ENCODE peak calls at places on chromosomes 12 and 14, in eight cellular contexts. Z is GM23248, J is heart right ventricle, M is cardiac muscle cell, S is GM23338, I is SJSA1, V is lower lobe of right lung, E is osteoblast. O is an unnamed sample. For H3K4me1, the result is how much of the 10 kb centered on the place peaks cover.

GRCh38 chr12:530308-530707 is 70.6 kb downstream of the B4GALNT3 start:
- DNase-seq in Z (peak), J (no peak), M (no peak), S (no peak), I (no peak), V (no peak), E (peak), O (peak)

GRCh38 chr12:120581998-120582397 is 796 bp upstream of the POP5 start:
- DNase-seq in Z (peak), J (no peak), M (no peak), S (no peak), I (no peak), V (no peak), E (no peak), O (no peak)

GRCh38 chr14:91280129-91280528 is 35.6 kb upstream of the GPR68 start:
- DNase-seq in Z (no peak), J (no peak), M (no peak), S (no peak), I (no peak), V (no peak), E (no peak), O (no peak)

GRCh38 chr14:48723841-48724495 is 862.2 kb downstream of the RPS29 start:
- DNase-seq in Z (no peak), J (no peak), M (no peak), S (no peak), I (no peak), V (no peak), E (no peak), O (no peak)

GRCh38 chr12:15151141-15152091 is 69.8 kb downstream of the RERG start:
- DNase-seq in Z (peak), J (peak), M (peak), S (peak), I (no peak), V (no peak), E (no peak), O (peak)

GRCh38 chr12:69497308-69498026 is 27.3 kb downstream of the FRS2 start:
- DNase-seq in Z (peak), J (no peak), M (no peak), S (no peak), I (no peak), V (no peak), E (no peak), O (no peak)

GRCh38 chr12:80813820-80814219 is 97.1 kb downstream of the MYF5 start:
- DNase-seq in Z (no peak), J (no peak), M (no peak), S (no peak), I (no peak), V (no peak), E (no peak), O (no peak)

GRCh38 chr12:122393822-122394221 is 28.6 kb downstream of the CLIP1 start:
- DNase-seq in Z (no peak), J (no peak), M (no peak), S (no peak), I (no peak), V (no peak), E (no peak), O (no peak)

GRCh38 chr14:34926552-34926951 is 51.4 kb upstream of the BAZ1A start:
- DNase-seq in Z (peak), J (no peak), M (no peak), S (no peak), I (no peak), V (no peak), E (peak), O (peak)

GRCh38 chr14:50560929-50561280 is 960 bp downstream of the ATL1 start:
- DNase-seq in Z (peak), J (peak), M (peak), S (peak), I (peak), V (peak), E (no peak), O (peak)

GRCh38 chr14:61644185-61644584 is 51.1 kb upstream of the HIF1A start:
- DNase-seq in Z (no peak), J (no peak), M (no peak), S (no peak), I (no peak), V (no peak), E (no peak), O (no peak)

GRCh38 chr12:76422878-76423438 is 74.7 kb upstream of the BBS10 start:
- DNase-seq in Z (peak), J (no peak), M (no peak), S (no peak), I (no peak), V (no peak), E (no peak), O (peak)

GRCh38 chr14:55581011-55581806 is 1.2 kb downstream of the KTN1 start:
- DNase-seq in Z (peak), J (peak), M (peak), S (peak), I (peak), V (peak), E (peak), O (no peak)

GRCh38 chr14:56659361-56659760 is 79.8 kb downstream of the TMEM260 start:
- DNase-seq in Z (no peak), J (no peak), M (peak), S (peak), I (no peak), V (no peak), E (no peak), O (no peak)

GRCh38 chr12:63420206-63420644 is 248.1 kb downstream of the DPY19L2 start:
- DNase-seq in Z (peak), J (peak), M (peak), S (peak), I (peak), V (no peak), E (no peak), O (peak)

GRCh38 chr14:72613196-72613974 is 280.5 kb downstream of the DPF3 start:
- DNase-seq in Z (peak), J (peak), M (peak), S (no peak), I (peak), V (no peak), E (peak), O (no peak)

GRCh38 chr12:31016057-31016456 is 57.6 kb upstream of the DDX11 start:
- DNase-seq in Z (no peak), J (no peak), M (no peak), S (no peak), I (no peak), V (no peak), E (no peak), O (no peak)

GRCh38 chr12:7081037-7081436 is 11.2 kb downstream of the C1R start:
- DNase-seq in Z (no peak), J (no peak), M (no peak), S (no peak), I (no peak), V (no peak), E (no peak), O (no peak)

GRCh38 chr12:59657266-59657665 is 61.4 kb downstream of the SLC16A7 start:
- DNase-seq in Z (peak), J (no peak), M (no peak), S (no peak), I (no peak), V (no peak), E (no peak), O (peak)

GRCh38 chr14:32980178-32980886 is 41.7 kb downstream of the NPAS3 start:
- DNase-seq in Z (no peak), J (no peak), M (no peak), S (no peak), I (no peak), V (no peak), E (no peak), O (no peak)

GRCh38 chr12:103877934-103878510 is 37.0 kb upstream of the NT5DC3 start:
- DNase-seq in Z (peak), J (peak), M (peak), S (peak), I (peak), V (no peak), E (peak), O (peak)

GRCh38 chr14:78486081-78486480 is 315.9 kb downstream of the NRXN3 start:
- DNase-seq in Z (no peak), J (no peak), M (no peak), S (peak), I (no peak), V (no peak), E (no peak), O (no peak)

GRCh38 chr12:49108958-49109404 is 1.7 kb downstream of the LMBR1L start:
- DNase-seq in Z (peak), J (peak), M (no peak), S (no peak), I (no peak), V (peak), E (peak), O (no peak)
- H3K4me1 ChIP-seq in Z (under half), J (half or more), M (under half), S (under half), I (under half), V (half or more), E (under half), O (under half)

GRCh38 chr12:71011261-71011660 is 90.7 kb upstream of the PTPRR start:
- DNase-seq in Z (peak), J (no peak), M (no peak), S (no peak), I (no peak), V (no peak), E (peak), O (peak)
- H3K27ac ChIP-seq in Z (no peak), J (no peak), M (no peak), S (no peak), I (no peak), V (no peak), E (no peak), O (no peak)

GRCh38 chr12:106255952-106256351 is 8.1 kb upstream of the CKAP4 start:
- DNase-seq in Z (no peak), J (no peak), M (no peak), S (no peak), I (no peak), V (no peak), E (no peak), O (no peak)
- H3K4me1 ChIP-seq in Z (under half), J (under half), M (under half), S (under half), I (under half), V (under half), E (under half), O (under half)

GRCh38 chr12:24759155-24759554 is 189.7 kb downstream of the BCAT1 start:
- DNase-seq in Z (peak), J (no peak), M (no peak), S (no peak), I (peak), V (no peak), E (peak), O (no peak)
- H3K27ac ChIP-seq in Z (no peak), J (no peak), M (no peak), S (no peak), I (no peak), V (no peak), E (no peak), O (no peak)

DNA sequence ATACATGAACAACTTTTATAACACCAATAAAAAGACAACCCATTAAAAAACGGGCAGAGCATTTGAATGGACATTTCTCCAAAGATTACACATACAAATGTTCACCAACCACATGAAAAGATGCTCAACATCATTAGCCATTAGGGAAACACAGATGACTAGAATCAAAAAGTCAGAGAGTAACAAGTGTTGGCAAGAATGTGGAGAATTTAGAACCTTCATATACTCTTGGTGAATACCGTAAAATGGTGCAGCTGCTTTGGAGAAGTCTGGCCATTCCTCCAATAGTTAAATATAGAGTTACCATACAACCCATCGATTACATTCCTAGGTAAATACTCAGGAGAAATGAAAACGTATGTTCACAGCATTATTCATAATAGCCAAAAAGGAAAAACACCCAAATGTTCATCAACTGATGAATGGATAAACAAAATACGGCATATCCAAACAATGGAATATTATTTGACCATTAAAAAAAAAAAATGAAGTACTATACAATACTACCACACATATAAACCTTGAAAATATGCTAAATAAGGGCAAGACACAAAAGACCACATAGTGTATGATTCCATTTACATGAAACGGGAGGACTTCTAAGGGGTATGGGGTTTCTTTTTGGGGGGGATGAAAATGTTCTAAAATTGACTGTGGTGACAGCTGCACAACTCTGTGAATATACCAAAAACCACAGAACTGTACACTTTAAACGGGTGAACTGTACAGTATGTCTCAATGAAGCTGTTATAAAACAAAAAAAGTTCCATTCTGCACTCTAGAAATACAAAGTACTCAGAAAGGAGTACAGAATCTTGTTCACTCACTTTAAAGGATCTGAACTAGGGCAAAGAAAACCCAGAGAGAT is 3.2 kb downstream of the CORO1C start:
- DNase-seq in Z (no peak), J (no peak), M (no peak), S (no peak), I (no peak), V (no peak), E (no peak), O (no peak)
- H3K4me1 ChIP-seq in Z (half or more), J (half or more), M (under half), S (under half), I (half or more), V (half or more), E (half or more), O (under half)

GRCh38 chr12:96434107-96434506 is 33.9 kb upstream of the CDK17 start:
- DNase-seq in Z (peak), J (no peak), M (no peak), S (no peak), I (peak), V (no peak), E (peak), O (peak)
- H3K27ac ChIP-seq in Z (peak), J (no peak), M (no peak), S (no peak), I (peak), V (no peak), E (peak), O (no peak)

GRCh38 chr14:104392001-104392395 is 187.6 kb upstream of the C14orf180 start:
- DNase-seq in Z (no peak), J (no peak), M (no peak), S (no peak), I (no peak), V (no peak), E (peak), O (no peak)
- H3K4me1 ChIP-seq in Z (under half), J (half or more), M (under half), S (under half), I (under half), V (under half), E (under half), O (under half)

GRCh38 chr14:64463198-64463597 is 2.1 kb upstream of the AKAP5 start:
- DNase-seq in Z (no peak), J (no peak), M (no peak), S (no peak), I (no peak), V (no peak), E (no peak), O (no peak)

GRCh38 chr14:64463873-64464272 is 1.4 kb upstream of the AKAP5 start:
- DNase-seq in Z (no peak), J (no peak), M (no peak), S (no peak), I (no peak), V (no peak), E (no peak), O (no peak)

GRCh38 chr14:64465856-64466554 is 706 bp downstream of the AKAP5 start:
- DNase-seq in Z (peak), J (peak), M (peak), S (peak), I (no peak), V (no peak), E (peak), O (no peak)

GRCh38 chr14:64465208-64465821 is at the start of gene AKAP5:
- DNase-seq in Z (peak), J (peak), M (peak), S (peak), I (peak), V (peak), E (peak), O (no peak)

GRCh38 chr14:64464695-64465094 is 604 bp upstream of the AKAP5 start:
- DNase-seq in Z (no peak), J (no peak), M (no peak), S (peak), I (no peak), V (no peak), E (no peak), O (no peak)
- H3K27ac ChIP-seq in Z (no peak), J (no peak), M (no peak), S (no peak), I (no peak), V (peak), E (no peak), O (no peak)

DNA sequence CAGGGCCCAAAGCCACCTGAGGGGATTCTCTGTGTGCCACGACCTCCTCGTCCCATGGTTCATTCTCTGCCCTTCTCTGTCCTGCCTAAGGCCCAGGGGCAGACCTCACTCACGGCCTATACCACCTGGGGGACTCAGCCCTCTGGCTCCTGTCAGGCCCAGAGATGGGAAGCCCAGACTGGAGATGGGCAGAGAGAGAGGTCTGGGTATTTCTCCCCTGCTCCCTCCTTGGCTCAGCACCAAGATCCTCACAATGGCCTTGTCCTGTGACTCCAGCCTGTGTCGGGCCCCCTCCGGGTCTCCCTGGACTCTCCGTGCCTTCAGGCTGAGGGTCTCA is 46.9 kb upstream of the BCL11B start:
- DNase-seq in Z (no peak), J (no peak), M (no peak), S (no peak), I (no peak), V (no peak), E (no peak), O (no peak)
- H3K4me1 ChIP-seq in Z (under half), J (under half), M (under half), S (under half), I (under half), V (under half), E (under half), O (under half)